ENCODE peak calls at places on chromosomes 12 and 14, in nine cellular contexts. One of them, this sample, is unnamed.
A peak's percentile ranks its signal among the peaks of the same experiment; 100 is the strongest.

GRCh38 chr14:96635850-96636249 is 133.7 kb downstream of the PAPOLA start:
- DNase-seq in HCT116: no peak
- DNase-seq in neural progenitor cell: no peak
- DNase-seq in OCI-LY7: no peak
- DNase-seq in PC-3: peak; percentile 19
- DNase-seq in MM.1S: no peak
- DNase-seq in GM23248: no peak
- DNase-seq in GM23338: no peak
- DNase-seq in SK-N-SH: peak; percentile 1
- DNase-seq in this sample: no peak

GRCh38 chr12:112185093-112185923 is 59.9 kb downstream of the TRAFD1 start:
- DNase-seq in HCT116: no peak
- DNase-seq in neural progenitor cell: no peak
- DNase-seq in OCI-LY7: no peak
- DNase-seq in PC-3: no peak
- DNase-seq in MM.1S: no peak
- DNase-seq in GM23248: no peak
- DNase-seq in GM23338: no peak
- DNase-seq in SK-N-SH: no peak
- DNase-seq in this sample: no peak

GRCh38 chr12:48787791-48788521 is 933 bp downstream of the ADCY6 start:
- DNase-seq in HCT116: no peak
- DNase-seq in neural progenitor cell: peak; percentile 16
- DNase-seq in OCI-LY7: no peak
- DNase-seq in PC-3: no peak
- DNase-seq in MM.1S: no peak
- DNase-seq in GM23248: peak; percentile 44
- DNase-seq in GM23338: no peak
- DNase-seq in SK-N-SH: peak; percentile 46
- DNase-seq in this sample: no peak

GRCh38 chr12:111599459-111600295 is 562 bp upstream of the ATXN2 start:
- DNase-seq in HCT116: peak; percentile 86
- DNase-seq in neural progenitor cell: peak; percentile 97
- DNase-seq in OCI-LY7: peak; percentile 95
- DNase-seq in PC-3: peak; percentile 81
- DNase-seq in MM.1S: peak; percentile 78
- DNase-seq in GM23248: peak; percentile 95
- DNase-seq in GM23338: peak; percentile 97
- DNase-seq in SK-N-SH: peak; percentile 97
- DNase-seq in this sample: peak; percentile 94

GRCh38 chr12:57012600-57013465 is 3.5 kb downstream of the TAC3 start:
- DNase-seq in HCT116: no peak
- DNase-seq in neural progenitor cell: peak; percentile 29
- DNase-seq in OCI-LY7: no peak
- DNase-seq in PC-3: no peak
- DNase-seq in MM.1S: no peak
- DNase-seq in GM23248: no peak
- DNase-seq in GM23338: peak; percentile 52
- DNase-seq in SK-N-SH: no peak
- DNase-seq in this sample: no peak

GRCh38 chr14:82313889-82314288 is 780.2 kb upstream of the SEL1L start:
- DNase-seq in HCT116: no peak
- DNase-seq in neural progenitor cell: no peak
- DNase-seq in OCI-LY7: no peak
- DNase-seq in PC-3: peak; percentile 18
- DNase-seq in MM.1S: no peak
- DNase-seq in GM23248: no peak
- DNase-seq in GM23338: no peak
- DNase-seq in SK-N-SH: no peak
- DNase-seq in this sample: peak; percentile 23

GRCh38 chr14:106564058-106564643 is 1037.8 kb downstream of the TMEM121 start:
- DNase-seq in HCT116: no peak
- DNase-seq in neural progenitor cell: peak; percentile 1
- DNase-seq in OCI-LY7: peak; percentile 58
- DNase-seq in PC-3: peak; percentile 16
- DNase-seq in MM.1S: peak; percentile 63
- DNase-seq in GM23248: no peak
- DNase-seq in GM23338: peak; percentile 21
- DNase-seq in SK-N-SH: peak; percentile 45
- DNase-seq in this sample: no peak

GRCh38 chr12:117282490-117282889 is 78.9 kb downstream of the NOS1 start:
- DNase-seq in HCT116: no peak
- DNase-seq in neural progenitor cell: no peak
- DNase-seq in OCI-LY7: no peak
- DNase-seq in PC-3: peak; percentile 59
- DNase-seq in MM.1S: no peak
- DNase-seq in GM23248: peak; percentile 28
- DNase-seq in GM23338: no peak
- DNase-seq in SK-N-SH: no peak
- DNase-seq in this sample: no peak

GRCh38 chr12:132801741-132802140 is 26.9 kb downstream of the GOLGA3 start:
- DNase-seq in HCT116: no peak
- DNase-seq in neural progenitor cell: no peak
- DNase-seq in OCI-LY7: no peak
- DNase-seq in PC-3: no peak
- DNase-seq in MM.1S: no peak
- DNase-seq in GM23248: no peak
- DNase-seq in GM23338: no peak
- DNase-seq in SK-N-SH: no peak
- DNase-seq in this sample: no peak

GRCh38 chr14:66398437-66398836 is 87.7 kb upstream of the CCDC196 start:
- DNase-seq in HCT116: no peak
- DNase-seq in neural progenitor cell: no peak
- DNase-seq in OCI-LY7: no peak
- DNase-seq in PC-3: no peak
- DNase-seq in MM.1S: no peak
- DNase-seq in GM23248: no peak
- DNase-seq in GM23338: no peak
- DNase-seq in SK-N-SH: no peak
- DNase-seq in this sample: no peak

GRCh38 chr14:59254146-59254910 is 65.9 kb downstream of the DAAM1 start:
- DNase-seq in HCT116: no peak
- DNase-seq in neural progenitor cell: no peak
- DNase-seq in OCI-LY7: no peak
- DNase-seq in PC-3: peak; percentile 73
- DNase-seq in MM.1S: no peak
- DNase-seq in GM23248: peak; percentile 95
- DNase-seq in GM23338: no peak
- DNase-seq in SK-N-SH: peak; percentile 16
- DNase-seq in this sample: peak; percentile 67

GRCh38 chr12:110760204-110760609 is 17.5 kb upstream of the PPP1CC start:
- DNase-seq in HCT116: no peak
- DNase-seq in neural progenitor cell: no peak
- DNase-seq in OCI-LY7: no peak
- DNase-seq in PC-3: peak; percentile 24
- DNase-seq in MM.1S: no peak
- DNase-seq in GM23248: no peak
- DNase-seq in GM23338: no peak
- DNase-seq in SK-N-SH: no peak
- DNase-seq in this sample: no peak

GRCh38 chr14:90281261-90281660 is 24.9 kb downstream of the PSMC1 start:
- DNase-seq in HCT116: no peak
- DNase-seq in neural progenitor cell: no peak
- DNase-seq in OCI-LY7: no peak
- DNase-seq in PC-3: peak; percentile 76
- DNase-seq in MM.1S: no peak
- DNase-seq in GM23248: peak; percentile 90
- DNase-seq in GM23338: no peak
- DNase-seq in SK-N-SH: no peak
- DNase-seq in this sample: no peak

GRCh38 chr12:18320036-18320617 is 58.8 kb downstream of the PIK3C2G start:
- DNase-seq in HCT116: peak; percentile 47
- DNase-seq in neural progenitor cell: peak; percentile 79
- DNase-seq in OCI-LY7: peak; percentile 24
- DNase-seq in PC-3: peak; percentile 79
- DNase-seq in MM.1S: peak; percentile 56
- DNase-seq in GM23248: peak; percentile 78
- DNase-seq in GM23338: peak; percentile 78
- DNase-seq in SK-N-SH: peak; percentile 22
- DNase-seq in this sample: peak; percentile 61
- TF ChIP-seq EZH2phosphoT487 in HCT116: no peak
- TF ChIP-seq EZH2phosphoT487 in neural progenitor cell: no peak
- TF ChIP-seq EZH2phosphoT487 in OCI-LY7: no peak
- TF ChIP-seq EZH2phosphoT487 in PC-3: no peak
- TF ChIP-seq EZH2phosphoT487 in MM.1S: no peak
- TF ChIP-seq EZH2phosphoT487 in GM23248: no peak
- TF ChIP-seq EZH2phosphoT487 in GM23338: no peak
- TF ChIP-seq EZH2phosphoT487 in SK-N-SH: no peak
- TF ChIP-seq EZH2phosphoT487 in this sample: no peak

GRCh38 chr12:119169150-119169549 is 9.6 kb upstream of the HSPB8 start:
- DNase-seq in HCT116: no peak
- DNase-seq in neural progenitor cell: no peak
- DNase-seq in OCI-LY7: no peak
- DNase-seq in PC-3: peak; percentile 27
- DNase-seq in MM.1S: no peak
- DNase-seq in GM23248: no peak
- DNase-seq in GM23338: no peak
- DNase-seq in SK-N-SH: no peak
- DNase-seq in this sample: peak; percentile 37
- TF ChIP-seq EZH2phosphoT487 in HCT116: no peak
- TF ChIP-seq EZH2phosphoT487 in neural progenitor cell: no peak
- TF ChIP-seq EZH2phosphoT487 in OCI-LY7: no peak
- TF ChIP-seq EZH2phosphoT487 in PC-3: no peak
- TF ChIP-seq EZH2phosphoT487 in MM.1S: no peak
- TF ChIP-seq EZH2phosphoT487 in GM23248: no peak
- TF ChIP-seq EZH2phosphoT487 in GM23338: no peak
- TF ChIP-seq EZH2phosphoT487 in SK-N-SH: no peak
- TF ChIP-seq EZH2phosphoT487 in this sample: no peak

GRCh38 chr12:29240441-29240840 is 91.4 kb downstream of the FAR2 start:
- DNase-seq in HCT116: no peak
- DNase-seq in neural progenitor cell: no peak
- DNase-seq in OCI-LY7: no peak
- DNase-seq in PC-3: peak; percentile 66
- DNase-seq in MM.1S: no peak
- DNase-seq in GM23248: no peak
- DNase-seq in GM23338: no peak
- DNase-seq in SK-N-SH: no peak
- DNase-seq in this sample: no peak

GRCh38 chr12:29242921-29243431 is 93.9 kb downstream of the FAR2 start:
- DNase-seq in HCT116: no peak
- DNase-seq in neural progenitor cell: no peak
- DNase-seq in OCI-LY7: no peak
- DNase-seq in PC-3: no peak
- DNase-seq in MM.1S: no peak
- DNase-seq in GM23248: no peak
- DNase-seq in GM23338: no peak
- DNase-seq in SK-N-SH: peak; percentile 12
- DNase-seq in this sample: no peak

GRCh38 chr12:29239336-29239735 is 90.3 kb downstream of the FAR2 start:
- DNase-seq in HCT116: no peak
- DNase-seq in neural progenitor cell: no peak
- DNase-seq in OCI-LY7: no peak
- DNase-seq in PC-3: no peak
- DNase-seq in MM.1S: no peak
- DNase-seq in GM23248: no peak
- DNase-seq in GM23338: no peak
- DNase-seq in SK-N-SH: no peak
- DNase-seq in this sample: no peak

GRCh38 chr12:29238822-29239291 is 89.8 kb downstream of the FAR2 start:
- DNase-seq in HCT116: no peak
- DNase-seq in neural progenitor cell: peak; percentile 10
- DNase-seq in OCI-LY7: no peak
- DNase-seq in PC-3: peak; percentile 96
- DNase-seq in MM.1S: no peak
- DNase-seq in GM23248: no peak
- DNase-seq in GM23338: no peak
- DNase-seq in SK-N-SH: no peak
- DNase-seq in this sample: peak; percentile 20

GRCh38 chr12:29241821-29242591 is 92.9 kb downstream of the FAR2 start:
- DNase-seq in HCT116: peak; percentile 49
- DNase-seq in neural progenitor cell: peak; percentile 40
- DNase-seq in OCI-LY7: no peak
- DNase-seq in PC-3: peak; percentile 100
- DNase-seq in MM.1S: no peak
- DNase-seq in GM23248: peak; percentile 93
- DNase-seq in GM23338: peak; percentile 10
- DNase-seq in SK-N-SH: peak; percentile 24
- DNase-seq in this sample: peak; percentile 69
- TF ChIP-seq EZH2phosphoT487 in HCT116: no peak
- TF ChIP-seq EZH2phosphoT487 in neural progenitor cell: no peak
- TF ChIP-seq EZH2phosphoT487 in OCI-LY7: no peak
- TF ChIP-seq EZH2phosphoT487 in PC-3: no peak
- TF ChIP-seq EZH2phosphoT487 in MM.1S: no peak
- TF ChIP-seq EZH2phosphoT487 in GM23248: peak; percentile 79
- TF ChIP-seq EZH2phosphoT487 in GM23338: no peak
- TF ChIP-seq EZH2phosphoT487 in SK-N-SH: no peak
- TF ChIP-seq EZH2phosphoT487 in this sample: no peak

GRCh38 chr12:50103351-50103750 is 457 bp upstream of the GPD1 start:
- DNase-seq in HCT116: no peak
- DNase-seq in neural progenitor cell: no peak
- DNase-seq in OCI-LY7: no peak
- DNase-seq in PC-3: no peak
- DNase-seq in MM.1S: no peak
- DNase-seq in GM23248: no peak
- DNase-seq in GM23338: no peak
- DNase-seq in SK-N-SH: no peak
- DNase-seq in this sample: no peak

GRCh38 chr12:50102186-50102585 is 1.6 kb upstream of the GPD1 start:
- DNase-seq in HCT116: no peak
- DNase-seq in neural progenitor cell: no peak
- DNase-seq in OCI-LY7: no peak
- DNase-seq in PC-3: no peak
- DNase-seq in MM.1S: no peak
- DNase-seq in GM23248: no peak
- DNase-seq in GM23338: no peak
- DNase-seq in SK-N-SH: no peak
- DNase-seq in this sample: no peak

GRCh38 chr12:50104614-50105366 is 982 bp downstream of the GPD1 start:
- DNase-seq in HCT116: no peak
- DNase-seq in neural progenitor cell: no peak
- DNase-seq in OCI-LY7: no peak
- DNase-seq in PC-3: no peak
- DNase-seq in MM.1S: no peak
- DNase-seq in GM23248: no peak
- DNase-seq in GM23338: no peak
- DNase-seq in SK-N-SH: no peak
- DNase-seq in this sample: peak; percentile 68

GRCh38 chr12:50102648-50103309 is 1.0 kb upstream of the GPD1 start:
- DNase-seq in HCT116: no peak
- DNase-seq in neural progenitor cell: no peak
- DNase-seq in OCI-LY7: no peak
- DNase-seq in PC-3: no peak
- DNase-seq in MM.1S: no peak
- DNase-seq in GM23248: no peak
- DNase-seq in GM23338: peak; percentile 30
- DNase-seq in SK-N-SH: no peak
- DNase-seq in this sample: no peak

DNA sequence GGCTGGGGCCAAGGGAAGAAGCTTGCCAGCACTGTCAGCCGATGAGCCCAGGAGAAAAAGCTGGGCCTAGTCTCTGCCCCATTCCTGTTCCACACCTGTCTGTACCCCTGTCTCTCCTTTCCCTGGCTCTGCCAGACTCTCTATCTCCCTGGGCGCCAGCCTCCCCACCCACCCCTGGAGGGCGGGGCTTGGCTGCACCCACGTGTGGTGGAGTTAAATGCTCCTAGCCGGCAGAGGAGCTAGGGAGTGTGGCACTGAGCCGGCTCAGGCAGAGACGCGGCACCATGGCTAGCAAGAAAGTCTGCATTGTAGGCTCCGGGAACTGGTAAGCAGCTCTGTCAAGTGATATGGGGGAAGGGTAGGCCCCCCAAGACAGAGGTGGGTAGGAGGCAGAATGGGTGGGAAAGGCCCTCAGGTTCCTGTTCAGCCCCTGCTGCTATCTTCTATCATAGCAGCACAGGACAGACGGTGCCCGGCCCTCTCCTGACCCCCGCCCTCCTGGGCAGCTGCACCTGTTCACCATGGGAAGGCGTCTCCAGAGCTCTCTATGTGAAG is at the start of gene GPD1:
- DNase-seq in HCT116: peak; percentile 16
- DNase-seq in neural progenitor cell: peak; percentile 68
- DNase-seq in OCI-LY7: no peak
- DNase-seq in PC-3: peak; percentile 50
- DNase-seq in MM.1S: no peak
- DNase-seq in GM23248: peak; percentile 78
- DNase-seq in GM23338: peak; percentile 73
- DNase-seq in SK-N-SH: peak; percentile 74
- DNase-seq in this sample: peak; percentile 92
- TF ChIP-seq EZH2phosphoT487 in HCT116: no peak
- TF ChIP-seq EZH2phosphoT487 in neural progenitor cell: no peak
- TF ChIP-seq EZH2phosphoT487 in OCI-LY7: no peak
- TF ChIP-seq EZH2phosphoT487 in PC-3: no peak
- TF ChIP-seq EZH2phosphoT487 in MM.1S: no peak
- TF ChIP-seq EZH2phosphoT487 in GM23248: no peak
- TF ChIP-seq EZH2phosphoT487 in GM23338: no peak
- TF ChIP-seq EZH2phosphoT487 in SK-N-SH: no peak
- TF ChIP-seq EZH2phosphoT487 in this sample: no peak

This sample was measured in hepatocyte.